ENCODE peak calls at places on chromosomes 2 and 18, in eight cellular contexts. X is GM12878, N is GM23248, L is endothelial cell of umbilical vein, O is DND-41, R is fibroblast of lung, V is OCI-LY7, M is neuronal stem cell. A is an unnamed sample.

GRCh38 chr2:78541088-78541450 is 484.4 kb upstream of the REG3G start:
- DNase-seq in X (no peak), N (no peak), L (no peak), O (no peak), R (no peak), V (no peak), M (no peak), A (no peak)

GRCh38 chr18:58670561-58671121 is 624 bp upstream of the MALT1 start:
- DNase-seq in X (no peak), N (no peak), L (no peak), O (no peak), R (peak), V (no peak), M (no peak), A (peak)

GRCh38 chr2:39583781-39584180 is 81.9 kb upstream of the TMEM178A start:
- DNase-seq in X (no peak), N (no peak), L (no peak), O (no peak), R (peak), V (no peak), M (no peak), A (no peak)

GRCh38 chr2:223054193-223054781 is 2.3 kb downstream of the KCNE4 start:
- DNase-seq in X (no peak), N (peak), L (no peak), O (no peak), R (peak), V (no peak), M (no peak), A (no peak)

GRCh38 chr2:204072443-204073324 is 136.1 kb downstream of the ICOS start:
- DNase-seq in X (no peak), N (peak), L (peak), O (peak), R (no peak), V (peak), M (peak), A (peak)

GRCh38 chr2:1887915-1888314 is 143.6 kb upstream of the PXDN start:
- DNase-seq in X (no peak), N (peak), L (no peak), O (no peak), R (peak), V (no peak), M (no peak), A (peak)

GRCh38 chr18:8142131-8142711 is 467.0 kb upstream of the RAB12 start:
- DNase-seq in X (no peak), N (peak), L (peak), O (no peak), R (peak), V (no peak), M (no peak), A (no peak)

GRCh38 chr2:178796079-178796677 is 11.0 kb downstream of the TTN start:
- DNase-seq in X (no peak), N (peak), L (peak), O (no peak), R (peak), V (peak), M (peak), A (peak)

GRCh38 chr2:241619602-241620418 is 17.1 kb downstream of the THAP4 start:
- DNase-seq in X (no peak), N (no peak), L (no peak), O (no peak), R (no peak), V (no peak), M (no peak), A (no peak)

GRCh38 chr18:41906528-41907256 is 48.3 kb upstream of the PIK3C3 start:
- DNase-seq in X (peak), N (peak), L (peak), O (peak), R (peak), V (peak), M (peak), A (peak)

GRCh38 chr2:231722721-231723307 is 14.5 kb downstream of the PTMA start:
- DNase-seq in X (no peak), N (no peak), L (no peak), O (no peak), R (no peak), V (no peak), M (no peak), A (no peak)

GRCh38 chr2:229443869-229444268 is 172.8 kb upstream of the PID1 start:
- DNase-seq in X (no peak), N (no peak), L (peak), O (no peak), R (no peak), V (no peak), M (no peak), A (no peak)

GRCh38 chr2:187655001-187655400 is 100.8 kb upstream of the TFPI start:
- DNase-seq in X (no peak), N (no peak), L (no peak), O (no peak), R (no peak), V (no peak), M (no peak), A (no peak)

GRCh38 chr2:106638043-106638442 is 150.9 kb downstream of the CD8B2 start:
- DNase-seq in X (no peak), N (peak), L (no peak), O (no peak), R (peak), V (peak), M (no peak), A (no peak)

GRCh38 chr2:174485763-174486613 is 841 bp downstream of the GPR155 start:
- DNase-seq in X (no peak), N (peak), L (peak), O (peak), R (peak), V (peak), M (no peak), A (no peak)

GRCh38 chr2:224837066-224837465 is 120.9 kb upstream of the CCDC195 start:
- DNase-seq in X (no peak), N (no peak), L (no peak), O (no peak), R (peak), V (no peak), M (no peak), A (no peak)

DNA sequence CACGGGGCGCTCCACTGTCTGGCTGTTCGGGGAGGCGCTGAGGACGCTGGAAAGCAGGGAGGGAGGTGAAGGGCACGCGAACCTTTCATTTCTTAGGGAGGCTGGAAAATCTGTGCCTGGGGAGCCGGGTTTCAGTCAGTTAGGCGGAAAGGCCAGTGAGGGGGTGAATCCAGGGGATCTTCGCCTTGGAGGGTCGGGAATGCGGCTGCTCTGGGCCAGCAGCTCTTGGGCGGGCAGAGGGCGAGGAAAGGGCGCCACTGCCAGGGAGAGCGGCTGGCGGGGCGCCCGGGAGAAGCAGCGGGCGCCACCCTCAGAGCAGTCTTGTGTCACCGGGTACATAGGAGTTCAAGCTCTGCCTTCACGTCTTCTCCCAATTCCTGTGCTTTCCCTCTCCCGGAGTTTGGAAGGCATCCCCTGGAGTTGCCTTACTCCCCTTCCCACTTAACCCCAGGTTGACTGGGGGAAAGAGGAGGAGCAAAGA is 1.4 kb downstream of the CCDC85A start:
- DNase-seq in X (no peak), N (peak), L (no peak), O (no peak), R (no peak), V (no peak), M (peak), A (no peak)
- H3K4me3 ChIP-seq in X (no peak), N (peak), L (peak), O (no peak), R (peak), V (no peak), M (no peak), A (peak)

DNA sequence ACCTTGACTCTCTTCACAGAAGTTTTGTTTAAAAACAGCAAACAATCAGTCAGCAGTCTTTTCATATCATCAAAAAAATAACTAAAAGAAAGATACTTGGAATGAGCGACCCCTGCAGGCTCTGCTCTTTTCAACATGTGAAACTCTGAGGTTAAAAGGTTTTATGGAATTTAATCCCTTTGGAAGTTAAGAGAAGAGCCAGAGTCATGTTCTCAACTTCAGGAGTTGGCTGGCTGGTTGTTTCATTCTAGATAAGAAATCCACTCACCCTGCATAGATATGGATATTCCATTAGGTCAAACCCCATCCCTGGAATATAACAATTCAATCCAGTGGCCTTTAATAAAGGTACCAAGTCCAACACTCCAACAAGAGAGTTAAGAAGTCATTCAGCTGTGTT is 115.6 kb upstream of the RMDN2 start:
- DNase-seq in X (no peak), N (peak), L (peak), O (no peak), R (peak), V (no peak), M (no peak), A (peak)
- H2AFZ ChIP-seq in X (no peak), N (peak), L (peak), O (no peak), R (no peak), V (no peak), M (no peak), A (peak)

GRCh38 chr2:54635554-54636152 is 87.8 kb upstream of the EML6 start:
- DNase-seq in X (no peak), N (peak), L (peak), O (no peak), R (peak), V (no peak), M (no peak), A (no peak)
- H3K4me3 ChIP-seq in X (peak), N (peak), L (no peak), O (no peak), R (peak), V (peak), M (no peak), A (no peak)

DNA sequence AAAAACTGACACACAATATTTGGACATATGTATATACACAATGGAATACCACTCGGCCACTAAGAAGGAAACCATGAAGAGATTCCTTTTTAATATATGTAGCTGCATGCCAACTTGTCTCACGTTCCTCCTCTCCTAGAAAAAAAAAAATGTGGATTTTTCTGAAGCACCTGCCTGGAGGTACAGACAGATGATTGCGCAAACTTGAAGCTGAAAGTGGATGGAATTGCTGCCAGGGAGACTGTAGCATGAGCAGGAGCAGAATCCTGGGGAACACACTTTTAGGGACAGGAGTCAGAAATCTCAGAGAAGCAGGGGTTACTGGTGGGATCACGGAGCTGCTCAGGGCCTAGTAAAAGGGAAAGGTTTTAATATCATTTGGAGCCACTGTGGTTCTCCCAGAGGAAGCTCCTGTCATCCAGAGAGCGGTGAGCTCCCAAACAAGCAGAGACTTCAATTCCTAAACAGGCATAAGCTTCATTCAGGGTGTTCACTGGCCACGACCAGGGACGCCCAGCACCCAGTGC is 640 bp upstream of the SPR start:
- DNase-seq in X (no peak), N (no peak), L (no peak), O (no peak), R (no peak), V (no peak), M (no peak), A (no peak)
- H2AFZ ChIP-seq in X (peak), N (peak), L (peak), O (no peak), R (peak), V (no peak), M (peak), A (peak)

GRCh38 chr18:71116535-71116934 is 827.7 kb downstream of the SOCS6 start:
- DNase-seq in X (no peak), N (no peak), L (peak), O (no peak), R (no peak), V (no peak), M (no peak), A (no peak)

GRCh38 chr18:71115261-71115660 is 826.4 kb downstream of the SOCS6 start:
- DNase-seq in X (no peak), N (no peak), L (peak), O (no peak), R (no peak), V (no peak), M (no peak), A (no peak)

DNA sequence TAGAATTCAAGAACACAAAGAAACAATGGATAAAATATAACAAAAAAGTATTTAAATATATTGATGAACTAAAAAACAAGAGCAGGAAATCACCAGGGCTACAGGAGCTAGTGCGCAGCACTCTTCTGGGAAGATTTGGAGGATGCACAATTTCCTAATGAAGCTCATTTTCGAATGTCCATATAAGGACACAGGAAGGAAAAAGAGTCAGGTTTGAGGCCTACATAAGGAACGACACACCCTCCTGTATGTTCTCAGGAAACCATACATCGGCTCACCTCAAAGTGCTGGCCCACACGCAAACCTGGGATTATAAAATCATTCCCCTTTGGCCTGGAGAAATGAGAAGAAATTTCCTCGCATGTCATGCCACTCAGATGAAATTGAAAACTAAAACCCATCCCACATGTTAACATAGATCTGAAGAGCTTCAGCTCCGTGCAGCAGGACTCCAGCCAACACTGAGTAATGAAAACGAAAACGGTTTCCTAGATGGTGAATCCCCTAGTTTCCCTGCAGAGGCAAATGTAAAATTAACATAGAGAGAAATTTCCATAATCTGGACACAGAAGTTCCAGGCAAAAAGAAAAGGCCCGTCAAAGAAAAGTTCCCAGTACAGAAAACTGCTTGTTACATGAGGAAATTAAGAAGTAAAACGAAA is 825.8 kb downstream of the SOCS6 start:
- DNase-seq in X (no peak), N (no peak), L (no peak), O (no peak), R (no peak), V (no peak), M (no peak), A (no peak)
- H3K4me3 ChIP-seq in X (no peak), N (no peak), L (no peak), O (no peak), R (no peak), V (no peak), M (no peak), A (no peak)

DNA sequence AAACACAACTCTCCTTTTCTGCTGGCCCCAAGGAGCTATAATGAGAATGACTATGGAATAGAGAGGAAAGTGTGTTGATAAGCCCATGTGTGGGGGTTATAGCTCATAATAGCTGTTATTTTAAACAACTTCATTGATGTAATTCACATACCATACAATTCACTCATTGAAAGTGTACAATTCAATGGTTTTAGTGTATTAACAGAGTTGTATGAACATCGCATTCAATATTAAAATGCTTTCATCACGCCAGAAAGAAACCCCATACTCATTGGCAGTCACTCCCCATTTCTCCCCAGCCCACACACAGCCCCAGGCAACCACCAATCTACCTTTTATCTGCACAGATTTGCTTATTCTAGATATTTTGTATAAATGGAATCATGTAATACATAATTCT is 139.6 kb upstream of the CYP1B1 start:
- DNase-seq in X (no peak), N (no peak), L (no peak), O (no peak), R (no peak), V (no peak), M (no peak), A (no peak)
- H2AFZ ChIP-seq in X (no peak), N (no peak), L (no peak), O (no peak), R (no peak), V (no peak), M (no peak), A (peak)

A was measured in HCT116.